ENCODE peak calls at places on chromosomes 7 and 10, in four cellular contexts. K is Calu3, S is renal cortical epithelial cell, G is thoracic aorta. B is an unnamed sample.

GRCh38 chr10:34731885-34732701 is 83.0 kb downstream of the PARD3 start:
- DNase-seq in K (no peak), G (no peak), S (peak), B (no peak)

GRCh38 chr10:4170633-4171314 is 385.8 kb upstream of the KLF6 start:
- DNase-seq in S (peak), G (no peak), K (no peak), B (no peak)

GRCh38 chr10:49036638-49037037 is 78.7 kb downstream of the VSTM4 start:
- DNase-seq in K (no peak), S (no peak), G (no peak), B (no peak)

GRCh38 chr10:74753295-74754211 is 72.8 kb upstream of the KAT6B start:
- DNase-seq in K (no peak), S (peak), G (no peak), B (no peak)

GRCh38 chr7:4189151-4189570 is 492.9 kb upstream of the FOXK1 start:
- DNase-seq in G (peak), K (peak), S (peak), B (no peak)

GRCh38 chr10:47024399-47025252 is 113.4 kb downstream of the PTPN20 start:
- DNase-seq in G (no peak), K (peak), S (peak), B (no peak)

GRCh38 chr7:157441023-157441399 is 104.2 kb downstream of the DNAJB6 start:
- DNase-seq in G (no peak), S (no peak), K (no peak), B (no peak)

GRCh38 chr7:22561895-22562593 is 62.1 kb upstream of the STEAP1B start:
- DNase-seq in K (peak), S (peak), G (no peak), B (no peak)

GRCh38 chr7:27188666-27189559 is 3.9 kb upstream of the HOXA11 start:
- DNase-seq in S (no peak), K (no peak), G (no peak), B (no peak)

GRCh38 chr7:147540743-147541142 is 1049.8 kb upstream of the C7orf33 start:
- DNase-seq in S (no peak), G (no peak), K (no peak), B (no peak)

GRCh38 chr10:132687181-132687892 is 98.6 kb downstream of the NKX6-2 start:
- DNase-seq in G (no peak), S (no peak), K (no peak), B (no peak)

GRCh38 chr7:25259487-25260243 is 31.4 kb upstream of the NPVF start:
- DNase-seq in G (no peak), S (peak), K (peak), B (peak)

GRCh38 chr10:34171957-34172527 is 643.1 kb downstream of the PARD3 start:
- DNase-seq in G (no peak), K (no peak), S (peak), B (no peak)

GRCh38 chr10:84539244-84539643 is 210.9 kb downstream of the CCSER2 start:
- DNase-seq in K (no peak), S (no peak), G (no peak), B (no peak)

GRCh38 chr7:17408245-17408903 is 109.9 kb downstream of the AHR start:
- DNase-seq in K (peak), S (peak), G (peak), B (peak)

GRCh38 chr7:71868797-71869196 is 543.3 kb downstream of the CALN1 start:
- DNase-seq in S (no peak), K (no peak), G (no peak), B (no peak)

GRCh38 chr10:80493482-80494021 is 39.4 kb downstream of the TSPAN14 start:
- DNase-seq in S (no peak), K (no peak), G (no peak), B (no peak)

GRCh38 chr7:50502001-50502684 is 52.0 kb upstream of the FIGNL1 start:
- DNase-seq in G (peak), K (no peak), S (peak), B (peak)

GRCh38 chr7:30750010-30750409 is 1.9 kb upstream of the INMT start:
- DNase-seq in G (no peak), S (no peak), K (no peak), B (no peak)

GRCh38 chr10:77661674-77662073 is 24.1 kb upstream of the KCNMA1 start:
- DNase-seq in K (peak), G (no peak), S (no peak), B (no peak)

GRCh38 chr10:31584098-31584631 is 265.1 kb downstream of the ZEB1 start:
- DNase-seq in K (no peak), S (no peak), G (no peak), B (no peak)

GRCh38 chr10:2938869-2939268 is 128.5 kb upstream of the PFKP start:
- DNase-seq in G (no peak), S (no peak), K (no peak), B (no peak)

GRCh38 chr10:73893386-73893785 is 17.5 kb upstream of the PLAU start:
- DNase-seq in S (no peak), G (no peak), K (no peak), B (no peak)

GRCh38 chr7:140605337-140605736 is 35.3 kb downstream of the DENND2A start:
- DNase-seq in G (no peak), K (no peak), S (peak), B (no peak)

GRCh38 chr7:11548532-11548931 is 283.5 kb downstream of the THSD7A start:
- DNase-seq in K (no peak), G (no peak), S (peak), B (no peak)

GRCh38 chr10:14648042-14648765 is 126.5 kb downstream of the FAM107B start:
- DNase-seq in S (peak), G (peak), K (peak), B (no peak)

GRCh38 chr7:128882134-128882533 is 19.5 kb downstream of the ATP6V1F start:
- DNase-seq in K (no peak), G (no peak), S (no peak), B (no peak)

GRCh38 chr7:130180571-130180971 is 24.6 kb downstream of the TMEM209 start:
- DNase-seq in K (no peak), S (no peak), G (no peak), B (no peak)

GRCh38 chr7:37759519-37759918 is 76.0 kb downstream of the GPR141 start:
- DNase-seq in G (no peak), S (no peak), K (no peak), B (no peak)

GRCh38 chr10:42997151-42997848 is 79.6 kb upstream of the RET start:
- DNase-seq in K (no peak), S (no peak), G (no peak), B (no peak)

B was measured in GOT3.